ENCODE peak calls at places on chromosomes 13 and 19, in four cellular contexts. One of them, this sample, is unnamed.

GRCh38 chr13:110390572-110390971 is 83.5 kb downstream of the COL4A2 start:
- DNase-seq in GM12878: no peak
- DNase-seq in HepG2: no peak
- DNase-seq in K562: no peak
- DNase-seq in this sample: no peak

GRCh38 chr13:81658598-81659370 is 1317.9 kb upstream of the SPRY2 start:
- DNase-seq in GM12878: no peak
- DNase-seq in HepG2: no peak
- DNase-seq in K562: no peak
- DNase-seq in this sample: no peak

GRCh38 chr13:111165611-111166010 is 50.5 kb downstream of the ARHGEF7 start:
- DNase-seq in GM12878: no peak
- DNase-seq in HepG2: no peak
- DNase-seq in K562: no peak
- DNase-seq in this sample: no peak

GRCh38 chr19:5655412-5655811 is 24.9 kb downstream of the MICOS13 start:
- DNase-seq in GM12878: no peak
- DNase-seq in HepG2: no peak
- DNase-seq in K562: no peak
- DNase-seq in this sample: no peak

GRCh38 chr19:40584007-40584406 is 7.3 kb downstream of the SHKBP1 start:
- DNase-seq in GM12878: no peak
- DNase-seq in HepG2: no peak
- DNase-seq in K562: no peak
- DNase-seq in this sample: no peak

GRCh38 chr19:47512183-47512947 is 2.5 kb downstream of the NAPA start:
- DNase-seq in GM12878: no peak
- DNase-seq in HepG2: peak
- DNase-seq in K562: peak
- DNase-seq in this sample: no peak

GRCh38 chr19:1401138-1401888 is at the start of gene GAMT:
- DNase-seq in GM12878: no peak
- DNase-seq in HepG2: no peak
- DNase-seq in K562: peak
- DNase-seq in this sample: peak

GRCh38 chr13:40345654-40346372 is 320.6 kb downstream of the FOXO1 start:
- DNase-seq in GM12878: no peak
- DNase-seq in HepG2: peak
- DNase-seq in K562: no peak
- DNase-seq in this sample: peak

GRCh38 chr13:43301341-43301969 is 278.1 kb downstream of the DNAJC15 start:
- DNase-seq in GM12878: no peak
- DNase-seq in HepG2: no peak
- DNase-seq in K562: no peak
- DNase-seq in this sample: no peak

GRCh38 chr13:24678151-24678550 is 2.1 kb upstream of the ATP12A start:
- DNase-seq in GM12878: no peak
- DNase-seq in HepG2: no peak
- DNase-seq in K562: peak
- DNase-seq in this sample: no peak

GRCh38 chr13:36298535-36299068 is 988 bp upstream of the CCDC169 start:
- DNase-seq in GM12878: no peak
- DNase-seq in HepG2: no peak
- DNase-seq in K562: peak
- DNase-seq in this sample: peak

GRCh38 chr19:47407417-47407774 is 11.9 kb downstream of the MEIS3 start:
- DNase-seq in GM12878: no peak
- DNase-seq in HepG2: no peak
- DNase-seq in K562: no peak
- DNase-seq in this sample: no peak

GRCh38 chr19:51691122-51692064 is 1.7 kb upstream of the SPACA6 start:
- DNase-seq in GM12878: no peak
- DNase-seq in HepG2: no peak
- DNase-seq in K562: no peak
- DNase-seq in this sample: peak

GRCh38 chr19:32041681-32042292 is 303.6 kb upstream of the ZNF507 start:
- DNase-seq in GM12878: no peak
- DNase-seq in HepG2: peak
- DNase-seq in K562: peak
- DNase-seq in this sample: peak

GRCh38 chr13:93690139-93690538 is 463.5 kb downstream of the GPC6 start:
- DNase-seq in GM12878: no peak
- DNase-seq in HepG2: peak
- DNase-seq in K562: peak
- DNase-seq in this sample: no peak

GRCh38 chr13:110554227-110554836 is 7.2 kb downstream of the RAB20 start:
- DNase-seq in GM12878: no peak
- DNase-seq in HepG2: no peak
- DNase-seq in K562: no peak
- DNase-seq in this sample: no peak

GRCh38 chr19:41886761-41887710 is 4.1 kb downstream of the ARHGEF1 start:
- DNase-seq in GM12878: no peak
- DNase-seq in HepG2: no peak
- DNase-seq in K562: no peak
- DNase-seq in this sample: no peak

GRCh38 chr19:35223856-35224505 is 4.6 kb downstream of the FAM187B start:
- DNase-seq in GM12878: no peak
- DNase-seq in HepG2: no peak
- DNase-seq in K562: no peak
- DNase-seq in this sample: no peak

GRCh38 chr19:18373407-18373891 is 12.5 kb upstream of the GDF15 start:
- DNase-seq in GM12878: no peak
- DNase-seq in HepG2: no peak
- DNase-seq in K562: no peak
- DNase-seq in this sample: no peak

GRCh38 chr19:16778796-16779411 is 50.3 kb upstream of the SIN3B start:
- DNase-seq in GM12878: peak
- DNase-seq in HepG2: peak
- DNase-seq in K562: peak
- DNase-seq in this sample: peak

GRCh38 chr13:100506154-100506553 is 82.4 kb downstream of the GGACT start:
- DNase-seq in GM12878: no peak
- DNase-seq in HepG2: no peak
- DNase-seq in K562: no peak
- DNase-seq in this sample: no peak

GRCh38 chr13:44814144-44814543 is 175.1 kb downstream of the NUFIP1 start:
- DNase-seq in GM12878: no peak
- DNase-seq in HepG2: no peak
- DNase-seq in K562: no peak
- DNase-seq in this sample: no peak

GRCh38 chr13:64471916-64472315 is 2758.2 kb downstream of the PCDH9 start:
- DNase-seq in GM12878: no peak
- DNase-seq in HepG2: peak
- DNase-seq in K562: no peak
- DNase-seq in this sample: no peak

GRCh38 chr13:100673376-100673830 is 1.2 kb downstream of the TMTC4 start:
- DNase-seq in GM12878: no peak
- DNase-seq in HepG2: no peak
- DNase-seq in K562: peak
- DNase-seq in this sample: peak

GRCh38 chr19:10848208-10848843 is at the start of gene C19orf38:
- DNase-seq in GM12878: no peak
- DNase-seq in HepG2: no peak
- DNase-seq in K562: no peak
- DNase-seq in this sample: no peak

GRCh38 chr13:71786815-71787214 is 80.2 kb downstream of the DACH1 start:
- DNase-seq in GM12878: no peak
- DNase-seq in HepG2: no peak
- DNase-seq in K562: no peak
- DNase-seq in this sample: no peak

GRCh38 chr19:53991224-53992113 is at the start of gene CACNG6:
- DNase-seq in GM12878: no peak
- DNase-seq in HepG2: no peak
- DNase-seq in K562: no peak
- DNase-seq in this sample: peak

GRCh38 chr13:33494596-33495214 is 209.2 kb upstream of the STARD13 start:
- DNase-seq in GM12878: no peak
- DNase-seq in HepG2: peak
- DNase-seq in K562: peak
- DNase-seq in this sample: no peak

GRCh38 chr13:70622785-70623184 is 514.5 kb upstream of the KLHL1 start:
- DNase-seq in GM12878: no peak
- DNase-seq in HepG2: no peak
- DNase-seq in K562: no peak
- DNase-seq in this sample: no peak

GRCh38 chr13:49441846-49442245 is 2.0 kb downstream of the CAB39L start:
- DNase-seq in GM12878: no peak
- DNase-seq in HepG2: no peak
- DNase-seq in K562: no peak
- DNase-seq in this sample: no peak

GRCh38 chr13:75088915-75089314 is 393.1 kb downstream of the TBC1D4 start:
- DNase-seq in GM12878: no peak
- DNase-seq in HepG2: no peak
- DNase-seq in K562: no peak
- DNase-seq in this sample: no peak

GRCh38 chr13:90732049-90732448 is 615.4 kb upstream of the MIR17HG start:
- DNase-seq in GM12878: no peak
- DNase-seq in HepG2: peak
- DNase-seq in K562: no peak
- DNase-seq in this sample: peak

GRCh38 chr13:93857126-93857525 is 622.4 kb downstream of the DCT start:
- DNase-seq in GM12878: no peak
- DNase-seq in HepG2: no peak
- DNase-seq in K562: no peak
- DNase-seq in this sample: no peak

GRCh38 chr19:29840066-29840950 is 28.5 kb downstream of the CCNE1 start:
- DNase-seq in GM12878: no peak
- DNase-seq in HepG2: no peak
- DNase-seq in K562: no peak
- DNase-seq in this sample: no peak

GRCh38 chr13:109655206-109655600 is 131.2 kb downstream of the IRS2 start:
- DNase-seq in GM12878: no peak
- DNase-seq in HepG2: no peak
- DNase-seq in K562: no peak
- DNase-seq in this sample: no peak

GRCh38 chr19:38360839-38361631 is 13.3 kb upstream of the PSMD8 start:
- DNase-seq in GM12878: no peak
- DNase-seq in HepG2: no peak
- DNase-seq in K562: no peak
- DNase-seq in this sample: no peak

GRCh38 chr13:42011601-42012401 is 36.6 kb upstream of the DGKH start:
- DNase-seq in GM12878: no peak
- DNase-seq in HepG2: no peak
- DNase-seq in K562: peak
- DNase-seq in this sample: peak

GRCh38 chr13:42002066-42002465 is 41.2 kb upstream of the VWA8 start:
- DNase-seq in GM12878: no peak
- DNase-seq in HepG2: no peak
- DNase-seq in K562: no peak
- DNase-seq in this sample: no peak

GRCh38 chr13:42009057-42009456 is 39.4 kb upstream of the DGKH start:
- DNase-seq in GM12878: no peak
- DNase-seq in HepG2: no peak
- DNase-seq in K562: no peak
- DNase-seq in this sample: no peak

GRCh38 chr13:42007844-42008243 is 40.6 kb upstream of the DGKH start:
- DNase-seq in GM12878: no peak
- DNase-seq in HepG2: no peak
- DNase-seq in K562: no peak
- DNase-seq in this sample: no peak
- TF ChIP-seq CREM in GM12878: no peak
- TF ChIP-seq CREM in HepG2: no peak
- TF ChIP-seq CREM in K562: no peak
- TF ChIP-seq CREM in this sample: no peak

GRCh38 chr13:97226013-97226412 is 3.9 kb downstream of the MBNL2 start:
- DNase-seq in GM12878: no peak
- DNase-seq in HepG2: no peak
- DNase-seq in K562: peak
- DNase-seq in this sample: no peak
- TF ChIP-seq CREM in GM12878: no peak
- TF ChIP-seq CREM in HepG2: no peak
- TF ChIP-seq CREM in K562: no peak
- TF ChIP-seq CREM in this sample: no peak

GRCh38 chr13:20823071-20823470 is 49.3 kb upstream of the EEF1AKMT1 start:
- DNase-seq in GM12878: no peak
- DNase-seq in HepG2: no peak
- DNase-seq in K562: no peak
- DNase-seq in this sample: no peak
- TF ChIP-seq CREM in GM12878: no peak
- TF ChIP-seq CREM in HepG2: no peak
- TF ChIP-seq CREM in K562: no peak
- TF ChIP-seq CREM in this sample: no peak

DNA sequence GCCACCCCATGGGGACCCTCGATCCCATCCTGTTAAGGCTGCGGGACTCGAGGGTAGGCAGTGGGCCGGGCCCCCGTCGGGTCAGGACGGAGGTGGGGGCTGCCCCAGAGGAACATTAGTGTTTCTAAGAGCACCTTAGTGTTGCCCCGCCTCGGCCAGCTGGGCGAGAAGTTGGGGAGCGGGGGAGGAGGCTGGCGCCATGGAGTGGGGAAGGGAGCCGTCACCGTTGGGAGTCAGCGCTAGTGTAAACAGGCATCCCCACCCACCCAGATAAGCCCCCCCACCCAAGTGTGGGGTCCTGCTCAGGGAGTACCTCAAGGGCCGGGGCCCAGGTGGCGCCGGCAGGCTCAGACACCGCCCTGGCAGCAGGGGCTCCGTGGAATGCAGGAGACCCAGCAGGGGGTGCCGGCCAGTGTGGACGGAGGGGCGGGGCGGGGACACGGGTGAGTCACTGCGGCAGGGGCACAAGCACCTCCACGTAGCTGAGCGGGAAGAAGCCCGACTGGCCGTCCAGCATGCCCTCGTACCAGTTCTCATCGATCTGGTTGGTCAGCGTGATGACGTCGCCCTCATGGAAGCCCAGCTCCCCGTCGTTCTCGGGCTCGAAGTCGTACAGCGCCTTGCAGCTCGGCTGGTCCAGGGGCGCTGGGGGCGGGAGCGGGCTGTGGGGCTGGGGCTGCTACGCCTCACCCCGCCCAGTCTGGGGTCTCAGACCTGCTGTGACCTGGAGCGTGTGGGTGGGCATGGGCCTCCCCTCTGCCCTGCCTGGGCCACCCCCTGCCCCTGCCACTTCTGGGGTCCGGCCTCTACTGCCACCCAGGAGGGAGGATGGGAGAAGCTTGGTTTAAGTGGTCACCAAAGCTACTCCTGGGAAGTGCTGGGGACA is 18.0 kb downstream of the MPND start:
- DNase-seq in GM12878: no peak
- DNase-seq in HepG2: no peak
- DNase-seq in K562: no peak
- DNase-seq in this sample: peak
- TF ChIP-seq CREM in GM12878: no peak
- TF ChIP-seq CREM in HepG2: no peak
- TF ChIP-seq CREM in K562: no peak
- TF ChIP-seq CREM in this sample: no peak

This sample was measured in WTC11.